ENCODE peak calls at places on chromosomes 16 and 17, in seven cellular contexts. One of them, this sample, is unnamed.

GRCh38 chr17:10125761-10126553 is 72.4 kb downstream of the GAS7 start:
- DNase-seq in EL: no peak
- DNase-seq in stimulated activated CD8-positive, alpha-beta memory T cell treated with anti-CD3 and anti-CD28 coated beads, Interleukin-15, amount 100 ng/mL, for 4 hours: no peak
- DNase-seq in CD8-positive, alpha-beta T cell: no peak
- DNase-seq in fibroblast of villous mesenchyme: peak
- DNase-seq in stimulated activated CD4-positive, alpha-beta T cell treated with anti-CD3 and anti-CD28 coated beads, Interleukin-15, amount 100 ng/mL, for 1 hour: no peak
- DNase-seq in T-helper 17 cell: no peak
- DNase-seq in this sample: no peak

GRCh38 chr16:56462064-56462796 is 10.9 kb downstream of the OGFOD1 start:
- DNase-seq in EL: no peak
- DNase-seq in fibroblast of villous mesenchyme: no peak
- DNase-seq in CD8-positive, alpha-beta T cell: no peak
- DNase-seq in T-helper 17 cell: no peak
- DNase-seq in stimulated activated CD4-positive, alpha-beta T cell treated with anti-CD3 and anti-CD28 coated beads, Interleukin-15, amount 100 ng/mL, for 1 hour: no peak
- DNase-seq in stimulated activated CD8-positive, alpha-beta memory T cell treated with anti-CD3 and anti-CD28 coated beads, Interleukin-15, amount 100 ng/mL, for 4 hours: no peak
- DNase-seq in this sample: no peak

GRCh38 chr17:75817571-75817970 is 26.6 kb downstream of the UNC13D start:
- DNase-seq in stimulated activated CD8-positive, alpha-beta memory T cell treated with anti-CD3 and anti-CD28 coated beads, Interleukin-15, amount 100 ng/mL, for 4 hours: no peak
- DNase-seq in stimulated activated CD4-positive, alpha-beta T cell treated with anti-CD3 and anti-CD28 coated beads, Interleukin-15, amount 100 ng/mL, for 1 hour: no peak
- DNase-seq in EL: no peak
- DNase-seq in fibroblast of villous mesenchyme: no peak
- DNase-seq in CD8-positive, alpha-beta T cell: no peak
- DNase-seq in T-helper 17 cell: no peak
- DNase-seq in this sample: no peak

GRCh38 chr17:18966831-18967624 is 15.1 kb downstream of the SLC5A10 start:
- DNase-seq in stimulated activated CD4-positive, alpha-beta T cell treated with anti-CD3 and anti-CD28 coated beads, Interleukin-15, amount 100 ng/mL, for 1 hour: no peak
- DNase-seq in stimulated activated CD8-positive, alpha-beta memory T cell treated with anti-CD3 and anti-CD28 coated beads, Interleukin-15, amount 100 ng/mL, for 4 hours: no peak
- DNase-seq in fibroblast of villous mesenchyme: peak
- DNase-seq in CD8-positive, alpha-beta T cell: no peak
- DNase-seq in EL: no peak
- DNase-seq in T-helper 17 cell: no peak
- DNase-seq in this sample: no peak

GRCh38 chr16:57071840-57072541 is 20.4 kb upstream of the CPNE2 start:
- DNase-seq in EL: peak
- DNase-seq in fibroblast of villous mesenchyme: peak
- DNase-seq in stimulated activated CD8-positive, alpha-beta memory T cell treated with anti-CD3 and anti-CD28 coated beads, Interleukin-15, amount 100 ng/mL, for 4 hours: no peak
- DNase-seq in stimulated activated CD4-positive, alpha-beta T cell treated with anti-CD3 and anti-CD28 coated beads, Interleukin-15, amount 100 ng/mL, for 1 hour: no peak
- DNase-seq in CD8-positive, alpha-beta T cell: no peak
- DNase-seq in T-helper 17 cell: no peak
- DNase-seq in this sample: no peak

GRCh38 chr16:19497181-19497580 is 24.7 kb downstream of the GDE1 start:
- DNase-seq in stimulated activated CD4-positive, alpha-beta T cell treated with anti-CD3 and anti-CD28 coated beads, Interleukin-15, amount 100 ng/mL, for 1 hour: no peak
- DNase-seq in CD8-positive, alpha-beta T cell: no peak
- DNase-seq in fibroblast of villous mesenchyme: no peak
- DNase-seq in stimulated activated CD8-positive, alpha-beta memory T cell treated with anti-CD3 and anti-CD28 coated beads, Interleukin-15, amount 100 ng/mL, for 4 hours: no peak
- DNase-seq in T-helper 17 cell: no peak
- DNase-seq in EL: no peak
- DNase-seq in this sample: no peak

GRCh38 chr16:11303405-11304138 is 22.4 kb upstream of the PRM1 start:
- DNase-seq in stimulated activated CD4-positive, alpha-beta T cell treated with anti-CD3 and anti-CD28 coated beads, Interleukin-15, amount 100 ng/mL, for 1 hour: no peak
- DNase-seq in CD8-positive, alpha-beta T cell: no peak
- DNase-seq in fibroblast of villous mesenchyme: peak
- DNase-seq in T-helper 17 cell: no peak
- DNase-seq in stimulated activated CD8-positive, alpha-beta memory T cell treated with anti-CD3 and anti-CD28 coated beads, Interleukin-15, amount 100 ng/mL, for 4 hours: no peak
- DNase-seq in EL: no peak
- DNase-seq in this sample: no peak

GRCh38 chr17:68511254-68511670 is 968 bp upstream of the PRKAR1A start:
- DNase-seq in stimulated activated CD4-positive, alpha-beta T cell treated with anti-CD3 and anti-CD28 coated beads, Interleukin-15, amount 100 ng/mL, for 1 hour: no peak
- DNase-seq in T-helper 17 cell: no peak
- DNase-seq in stimulated activated CD8-positive, alpha-beta memory T cell treated with anti-CD3 and anti-CD28 coated beads, Interleukin-15, amount 100 ng/mL, for 4 hours: no peak
- DNase-seq in CD8-positive, alpha-beta T cell: no peak
- DNase-seq in EL: no peak
- DNase-seq in fibroblast of villous mesenchyme: no peak
- DNase-seq in this sample: no peak

GRCh38 chr17:17940451-17940911 is 31.7 kb downstream of the TOM1L2 start:
- DNase-seq in stimulated activated CD4-positive, alpha-beta T cell treated with anti-CD3 and anti-CD28 coated beads, Interleukin-15, amount 100 ng/mL, for 1 hour: no peak
- DNase-seq in EL: peak
- DNase-seq in stimulated activated CD8-positive, alpha-beta memory T cell treated with anti-CD3 and anti-CD28 coated beads, Interleukin-15, amount 100 ng/mL, for 4 hours: no peak
- DNase-seq in fibroblast of villous mesenchyme: peak
- DNase-seq in CD8-positive, alpha-beta T cell: no peak
- DNase-seq in T-helper 17 cell: no peak
- DNase-seq in this sample: no peak

GRCh38 chr17:8332688-8333087 is 7.0 kb upstream of the ODF4 start:
- DNase-seq in CD8-positive, alpha-beta T cell: no peak
- DNase-seq in stimulated activated CD8-positive, alpha-beta memory T cell treated with anti-CD3 and anti-CD28 coated beads, Interleukin-15, amount 100 ng/mL, for 4 hours: no peak
- DNase-seq in stimulated activated CD4-positive, alpha-beta T cell treated with anti-CD3 and anti-CD28 coated beads, Interleukin-15, amount 100 ng/mL, for 1 hour: no peak
- DNase-seq in fibroblast of villous mesenchyme: no peak
- DNase-seq in T-helper 17 cell: no peak
- DNase-seq in EL: no peak
- DNase-seq in this sample: no peak

GRCh38 chr17:42096360-42097111 is 1.7 kb downstream of the ZNF385C start:
- DNase-seq in CD8-positive, alpha-beta T cell: no peak
- DNase-seq in EL: no peak
- DNase-seq in T-helper 17 cell: no peak
- DNase-seq in stimulated activated CD8-positive, alpha-beta memory T cell treated with anti-CD3 and anti-CD28 coated beads, Interleukin-15, amount 100 ng/mL, for 4 hours: no peak
- DNase-seq in stimulated activated CD4-positive, alpha-beta T cell treated with anti-CD3 and anti-CD28 coated beads, Interleukin-15, amount 100 ng/mL, for 1 hour: no peak
- DNase-seq in fibroblast of villous mesenchyme: no peak
- DNase-seq in this sample: no peak

GRCh38 chr17:44402564-44403172 is 13.2 kb upstream of the ITGA2B start:
- DNase-seq in CD8-positive, alpha-beta T cell: no peak
- DNase-seq in stimulated activated CD8-positive, alpha-beta memory T cell treated with anti-CD3 and anti-CD28 coated beads, Interleukin-15, amount 100 ng/mL, for 4 hours: no peak
- DNase-seq in fibroblast of villous mesenchyme: no peak
- DNase-seq in T-helper 17 cell: no peak
- DNase-seq in EL: no peak
- DNase-seq in stimulated activated CD4-positive, alpha-beta T cell treated with anti-CD3 and anti-CD28 coated beads, Interleukin-15, amount 100 ng/mL, for 1 hour: no peak
- DNase-seq in this sample: no peak

GRCh38 chr17:49939318-49939717 is 29.7 kb upstream of the DLX4 start:
- DNase-seq in EL: no peak
- DNase-seq in T-helper 17 cell: no peak
- DNase-seq in stimulated activated CD8-positive, alpha-beta memory T cell treated with anti-CD3 and anti-CD28 coated beads, Interleukin-15, amount 100 ng/mL, for 4 hours: no peak
- DNase-seq in fibroblast of villous mesenchyme: no peak
- DNase-seq in stimulated activated CD4-positive, alpha-beta T cell treated with anti-CD3 and anti-CD28 coated beads, Interleukin-15, amount 100 ng/mL, for 1 hour: no peak
- DNase-seq in CD8-positive, alpha-beta T cell: no peak
- DNase-seq in this sample: no peak

This sample was measured in naive thymus-derived CD4-positive, alpha-beta T cell.